ENCODE peak calls at places on chromosomes 6 and 20, in seven cellular contexts. S is neuronal stem cell, X is nephron progenitor cell, T is NAMALWA, H is GM12865, L is EH, J is NCI-H510A. K is an unnamed sample.

GRCh38 chr6:144156334-144156733 is 6.0 kb downstream of the STX11 start:
- DNase-seq in S (no peak), T (no peak), L (no peak), X (no peak), H (peak), J (no peak), K (no peak)

GRCh38 chr6:92577077-92577719 is 842.2 kb downstream of the EPHA7 start:
- DNase-seq in J (no peak), H (no peak), X (no peak), S (peak), L (no peak), T (no peak), K (peak)

GRCh38 chr6:163191704-163192537 is 222.6 kb upstream of the QKI start:
- DNase-seq in S (no peak), L (no peak), X (no peak), T (no peak), J (no peak), H (no peak), K (no peak)

GRCh38 chr20:53480913-53481312 is 112.7 kb downstream of the ZNF217 start:
- DNase-seq in X (no peak), J (no peak), H (no peak), L (no peak), T (no peak), S (no peak), K (no peak)

GRCh38 chr6:159971341-159972178 is 2.7 kb downstream of the IGF2R start:
- DNase-seq in X (no peak), S (no peak), T (no peak), H (no peak), L (no peak), J (no peak), K (no peak)

GRCh38 chr6:110738899-110739365 is 76.3 kb downstream of the CDK19 start:
- DNase-seq in T (no peak), X (no peak), H (no peak), S (no peak), L (no peak), J (no peak), K (no peak)

GRCh38 chr6:75546401-75546800 is 52.8 kb upstream of the FILIP1 start:
- DNase-seq in H (peak), S (no peak), L (peak), T (peak), J (no peak), X (no peak), K (no peak)

GRCh38 chr20:14498809-14499208 is 161.4 kb upstream of the FLRT3 start:
- DNase-seq in X (peak), L (no peak), S (peak), H (no peak), T (no peak), J (peak), K (peak)

GRCh38 chr6:72422126-72422680 is 199.7 kb upstream of the KCNQ5 start:
- DNase-seq in H (no peak), S (no peak), L (peak), T (no peak), X (no peak), J (no peak), K (no peak)

K was measured in ELF-1.